ENCODE peak calls at places on chromosomes 2 and 18, in seven cellular contexts. X is tibial artery, L is A549, T is transverse colon, B is astrocyte of the spinal cord, F is colonic mucosa, V is chondrocyte. U is an unnamed sample.

GRCh38 chr2:43340066-43340465 is 113.7 kb upstream of the ZFP36L2 start:
- DNase-seq in X (no peak), L (no peak), T (no peak), B (no peak), F (no peak), V (no peak), U (no peak)

GRCh38 chr2:42296226-42296625 is 64.8 kb downstream of the COX7A2L start:
- DNase-seq in X (no peak), L (no peak), T (no peak), B (no peak), F (no peak), V (no peak), U (no peak)

GRCh38 chr18:37316468-37316867 is 249.1 kb downstream of the CELF4 start:
- DNase-seq in X (no peak), L (no peak), T (no peak), B (no peak), F (no peak), V (no peak), U (no peak)

GRCh38 chr2:16613475-16613874 is 52.2 kb downstream of the CYRIA start:
- DNase-seq in X (no peak), L (peak), T (no peak), B (peak), F (no peak), V (no peak), U (no peak)

GRCh38 chr2:71772510-71773172 is 319.3 kb downstream of the DYSF start:
- DNase-seq in X (no peak), L (no peak), T (no peak), B (no peak), F (no peak), V (no peak), U (no peak)

GRCh38 chr2:164757934-164758695 is 83.5 kb downstream of the COBLL1 start:
- DNase-seq in X (peak), L (peak), T (no peak), B (peak), F (no peak), V (no peak), U (no peak)

GRCh38 chr18:5370332-5370731 is 74.8 kb upstream of the ZBTB14 start:
- DNase-seq in X (no peak), L (no peak), T (no peak), B (peak), F (no peak), V (no peak), U (no peak)

GRCh38 chr2:23703583-23704385 is 223.1 kb downstream of the ATAD2B start:
- DNase-seq in X (no peak), L (no peak), T (no peak), B (peak), F (no peak), V (no peak), U (peak)

GRCh38 chr18:44733754-44734465 is 53.2 kb downstream of the SETBP1 start:
- DNase-seq in X (no peak), L (no peak), T (no peak), B (peak), F (no peak), V (no peak), U (no peak)

GRCh38 chr18:34357944-34358580 is 133.3 kb upstream of the NOL4 start:
- DNase-seq in X (no peak), L (no peak), T (no peak), B (no peak), F (no peak), V (no peak), U (no peak)

GRCh38 chr2:117551858-117552257 is 262.6 kb upstream of the DDX18 start:
- DNase-seq in X (no peak), L (no peak), T (no peak), B (no peak), F (no peak), V (no peak), U (no peak)

GRCh38 chr2:19362652-19363473 is 4.4 kb upstream of the OSR1 start:
- DNase-seq in X (peak), L (peak), T (peak), B (peak), F (peak), V (no peak), U (peak)

GRCh38 chr2:206267567-206267966 is 6.9 kb upstream of the ZDBF2 start:
- DNase-seq in X (no peak), L (no peak), T (no peak), B (no peak), F (no peak), V (no peak), U (no peak)

GRCh38 chr2:240960963-240961876 is 37.2 kb upstream of the SNED1 start:
- DNase-seq in X (peak), L (no peak), T (no peak), B (peak), F (no peak), V (peak), U (no peak)

GRCh38 chr18:21194871-21195771 is 46.9 kb upstream of the GREB1L start:
- DNase-seq in X (no peak), L (peak), T (no peak), B (peak), F (no peak), V (no peak), U (no peak)

GRCh38 chr2:171434671-171434980 is 600 bp downstream of the DCAF17 start:
- DNase-seq in X (no peak), L (no peak), T (peak), B (no peak), F (peak), V (no peak), U (no peak)

GRCh38 chr2:178871536-178871935 is 64.3 kb upstream of the TTN start:
- DNase-seq in X (no peak), L (no peak), T (no peak), B (no peak), F (no peak), V (no peak), U (no peak)

GRCh38 chr2:106189764-106190468 is 4.2 kb downstream of the UXS1 start:
- DNase-seq in X (no peak), L (peak), T (no peak), B (peak), F (no peak), V (no peak), U (no peak)

GRCh38 chr2:1621501-1621900 is 122.8 kb downstream of the PXDN start:
- DNase-seq in X (no peak), L (no peak), T (no peak), B (no peak), F (no peak), V (peak), U (no peak)

GRCh38 chr2:209619782-209620181 is 151.8 kb upstream of the UNC80 start:
- DNase-seq in X (no peak), L (no peak), T (no peak), B (no peak), F (no peak), V (no peak), U (no peak)

GRCh38 chr2:121334581-121335293 is 49.7 kb upstream of the TFCP2L1 start:
- DNase-seq in X (no peak), L (no peak), T (no peak), B (no peak), F (no peak), V (no peak), U (no peak)

GRCh38 chr18:12369211-12369610 is 7.8 kb downstream of the AFG3L2 start:
- DNase-seq in X (no peak), L (no peak), T (no peak), B (no peak), F (no peak), V (no peak), U (no peak)

GRCh38 chr2:174263989-174264388 is 15.7 kb upstream of the OLA1 start:
- DNase-seq in X (no peak), L (peak), T (no peak), B (peak), F (no peak), V (no peak), U (no peak)

GRCh38 chr2:100785621-100786296 is 34.2 kb upstream of the NPAS2 start:
- DNase-seq in X (no peak), L (peak), T (no peak), B (no peak), F (peak), V (no peak), U (no peak)

GRCh38 chr2:146734042-146734715 is 1110.7 kb upstream of the ACVR2A start:
- DNase-seq in X (no peak), L (peak), T (no peak), B (peak), F (no peak), V (no peak), U (no peak)

GRCh38 chr18:75244336-75244735 is 33.7 kb downstream of the TSHZ1 start:
- DNase-seq in X (no peak), L (peak), T (no peak), B (peak), F (no peak), V (no peak), U (no peak)
- TF ChIP-seq CTCF in X (no peak), L (no peak), T (peak), B (peak), F (peak), V (peak), U (no peak)

GRCh38 chr18:75317300-75317699 is 106.7 kb downstream of the TSHZ1 start:
- DNase-seq in X (no peak), L (no peak), T (no peak), B (no peak), F (no peak), V (no peak), U (no peak)

GRCh38 chr18:75317723-75318122 is 107.1 kb downstream of the TSHZ1 start:
- DNase-seq in X (no peak), L (no peak), T (no peak), B (no peak), F (no peak), V (no peak), U (no peak)

GRCh38 chr18:75316826-75317225 is 106.2 kb downstream of the TSHZ1 start:
- DNase-seq in X (no peak), L (no peak), T (no peak), B (no peak), F (no peak), V (no peak), U (no peak)

GRCh38 chr18:75314606-75315005 is 104.0 kb downstream of the TSHZ1 start:
- DNase-seq in X (no peak), L (no peak), T (no peak), B (no peak), F (no peak), V (no peak), U (peak)

GRCh38 chr18:75314117-75314516 is 103.5 kb downstream of the TSHZ1 start:
- DNase-seq in X (no peak), L (no peak), T (no peak), B (no peak), F (no peak), V (no peak), U (no peak)
- TF ChIP-seq CTCF in X (no peak), L (no peak), T (no peak), B (peak), F (no peak), V (peak), U (no peak)

GRCh38 chr2:9164112-9164608 is 42.5 kb upstream of the ASAP2 start:
- DNase-seq in X (no peak), L (no peak), T (no peak), B (no peak), F (no peak), V (no peak), U (no peak)

GRCh38 chr2:9163306-9164111 is 43.1 kb upstream of the ASAP2 start:
- DNase-seq in X (no peak), L (no peak), T (no peak), B (peak), F (no peak), V (no peak), U (no peak)

GRCh38 chr2:9162841-9163240 is 43.8 kb upstream of the ASAP2 start:
- DNase-seq in X (no peak), L (no peak), T (no peak), B (no peak), F (no peak), V (no peak), U (no peak)

GRCh38 chr2:9158786-9159779 is 47.5 kb upstream of the ASAP2 start:
- DNase-seq in X (no peak), L (no peak), T (no peak), B (no peak), F (no peak), V (no peak), U (no peak)

GRCh38 chr2:9160732-9161131 is 45.9 kb upstream of the ASAP2 start:
- DNase-seq in X (no peak), L (no peak), T (no peak), B (no peak), F (no peak), V (no peak), U (no peak)
- TF ChIP-seq CTCF in X (no peak), L (no peak), T (no peak), B (no peak), F (no peak), V (no peak), U (no peak)

GRCh38 chr2:48471048-48471474 is 58.9 kb upstream of the STON1 start:
- DNase-seq in X (no peak), L (peak), T (no peak), B (peak), F (no peak), V (no peak), U (no peak)
- TF ChIP-seq CTCF in X (peak), L (peak), T (peak), B (peak), F (peak), V (peak), U (peak)

GRCh38 chr2:12048551-12048950 is 302.1 kb downstream of the LPIN1 start:
- DNase-seq in X (no peak), L (no peak), T (no peak), B (no peak), F (no peak), V (no peak), U (no peak)
- TF ChIP-seq CTCF in X (no peak), L (no peak), T (no peak), B (peak), F (no peak), V (peak), U (no peak)

U was measured in lung.